ENCODE peak calls at places on chromosomes 5 and 9, in six cellular contexts. T is fibroblast of mammary gland; V is naive thymus-derived CD8-positive, alpha-beta T cell; B is Right ventricle myocardium superior; U is EL; A is GM12891. M is an unnamed sample.
A peak's percentile ranks its signal among the peaks of the same experiment; 100 is the strongest.

GRCh38 chr9:6667633-6668280 is 22.2 kb upstream of the GLDC start:
- DNase-seq in V (no peak), A (no peak), B (no peak), T (peak; percentile 45), U (peak; percentile 31), M (peak; percentile 41)

GRCh38 chr9:99559776-99560175 is 261.9 kb upstream of the NR4A3 start:
- DNase-seq in A (no peak), U (no peak), B (no peak), V (no peak), T (no peak), M (no peak)

GRCh38 chr5:55440188-55440646 is 94.5 kb downstream of the PLPP1 start:
- DNase-seq in U (peak; percentile 65), V (no peak), A (no peak), B (no peak), T (peak; percentile 83), M (peak; percentile 96)

GRCh38 chr9:114307323-114308250 is 15.3 kb upstream of the ORM1 start:
- DNase-seq in A (no peak), V (no peak), B (no peak), U (no peak), T (peak; percentile 69), M (peak; percentile 79)

GRCh38 chr5:55913396-55914140 is 62.4 kb downstream of the IL31RA start:
- DNase-seq in A (no peak), V (no peak), B (no peak), U (no peak), T (no peak), M (no peak)

GRCh38 chr5:149413477-149414210 is 34.6 kb upstream of the IL17B start:
- DNase-seq in V (no peak), T (no peak), U (no peak), B (no peak), A (no peak), M (no peak)

GRCh38 chr5:91119941-91120850 is 262.9 kb downstream of the ARRDC3 start:
- DNase-seq in A (no peak), T (no peak), V (no peak), U (no peak), B (no peak), M (no peak)

GRCh38 chr9:2291980-2292704 is 277.0 kb downstream of the SMARCA2 start:
- DNase-seq in B (no peak), A (no peak), U (peak; percentile 18), T (peak; percentile 44), V (no peak), M (peak; percentile 54)

GRCh38 chr9:83934569-83935275 is 13.5 kb upstream of the KIF27 start:
- DNase-seq in T (peak; percentile 83), A (no peak), B (no peak), V (no peak), U (peak; percentile 48), M (peak; percentile 74)

GRCh38 chr9:132739705-132740310 is 69.5 kb downstream of the GTF3C4 start:
- DNase-seq in V (no peak), B (no peak), A (no peak), U (no peak), T (no peak), M (no peak)

GRCh38 chr9:86589273-86589672 is 235.1 kb upstream of the TUT7 start:
- DNase-seq in U (no peak), T (no peak), V (no peak), B (no peak), A (no peak), M (no peak)

GRCh38 chr5:33180900-33181299 is 259.9 kb upstream of the TARS1 start:
- DNase-seq in U (peak; percentile 55), V (no peak), B (no peak), T (peak; percentile 70), A (no peak), M (peak; percentile 69)

GRCh38 chr5:43753069-43753468 is 150.1 kb downstream of the NNT start:
- DNase-seq in B (no peak), T (no peak), A (no peak), V (no peak), U (no peak), M (no peak)

GRCh38 chr5:11468334-11469039 is 435.8 kb downstream of the CTNND2 start:
- DNase-seq in B (no peak), T (peak; percentile 66), V (no peak), U (no peak), A (no peak), M (peak; percentile 3)

GRCh38 chr5:132098151-132098594 is 24.6 kb downstream of the CSF2 start:
- DNase-seq in A (no peak), U (peak; percentile 45), V (no peak), B (no peak), T (peak; percentile 43), M (peak; percentile 79)

GRCh38 chr5:74567351-74567870 is 73.1 kb downstream of the ENC1 start:
- DNase-seq in U (no peak), T (no peak), B (no peak), V (no peak), A (no peak), M (no peak)

GRCh38 chr9:113011911-113012381 is at the start of gene ZNF883:
- DNase-seq in V (peak; percentile 13), A (no peak), B (peak; percentile 78), T (peak; percentile 72), U (peak; percentile 67), M (peak; percentile 85)

GRCh38 chr5:59923465-59923864 is 29.9 kb upstream of the PDE4D start:
- DNase-seq in T (peak; percentile 27), U (peak; percentile 45), B (no peak), V (no peak), A (no peak), M (peak; percentile 32)

GRCh38 chr5:8340739-8341344 is 471.9 kb downstream of the MTRR start:
- DNase-seq in B (no peak), U (peak; percentile 29), A (no peak), V (no peak), T (peak; percentile 20), M (peak; percentile 54)

GRCh38 chr5:137206030-137206715 is 293.0 kb downstream of the SPOCK1 start:
- DNase-seq in U (peak; percentile 54), B (no peak), A (no peak), V (no peak), T (peak; percentile 16), M (peak; percentile 42)

GRCh38 chr5:42759456-42759855 is 2.8 kb downstream of the CCDC152 start:
- DNase-seq in T (no peak), B (no peak), U (no peak), A (no peak), V (no peak), M (no peak)

GRCh38 chr9:6052520-6052919 is 37.1 kb upstream of the RANBP6 start:
- DNase-seq in B (no peak), V (no peak), T (no peak), A (no peak), U (no peak), M (peak; percentile 10)

GRCh38 chr5:127871448-127872153 is 168.4 kb downstream of the CCDC192 start:
- DNase-seq in U (peak; percentile 6), T (peak; percentile 22), V (no peak), B (no peak), A (no peak), M (peak; percentile 65)

GRCh38 chr5:73030995-73031394 is 75.2 kb downstream of the FCHO2 start:
- DNase-seq in A (no peak), B (no peak), V (no peak), U (peak; percentile 93), T (peak; percentile 78), M (peak; percentile 94)

M was measured in GM23248.